ENCODE peak calls at places on chromosomes 16 and 17, in nine cellular contexts. J is endothelial cell of umbilical vein, R is BE2C, W is ascending aorta, K is foreskin fibroblast, D is fibroblast of pulmonary artery, V is stomach, S is AG10803, N is dorsolateral prefrontal cortex. C is an unnamed sample.

GRCh38 chr17:49717371-49717841 is 9.6 kb upstream of the SLC35B1 start:
- DNase-seq in J (no peak), R (no peak), W (no peak), K (no peak), D (no peak), V (peak), S (no peak), N (no peak), C (no peak)

GRCh38 chr17:49577978-49578893 is 2.6 kb downstream of the NXPH3 start:
- DNase-seq in J (no peak), R (no peak), W (no peak), K (no peak), D (no peak), V (no peak), S (no peak), N (no peak), C (no peak)

GRCh38 chr16:10578474-10579316 is 1.7 kb downstream of the EMP2 start:
- DNase-seq in J (no peak), R (no peak), W (no peak), K (peak), D (no peak), V (peak), S (no peak), N (no peak), C (no peak)

GRCh38 chr17:696412-696811 is 18.2 kb downstream of the VPS53 start:
- DNase-seq in J (no peak), R (no peak), W (no peak), K (no peak), D (no peak), V (no peak), S (no peak), N (no peak), C (no peak)

GRCh38 chr17:48011405-48012150 is 26.0 kb downstream of the COPZ2 start:
- DNase-seq in J (peak), R (peak), W (no peak), K (peak), D (no peak), V (peak), S (peak), N (no peak), C (no peak)

GRCh38 chr17:78672880-78673371 is 95.7 kb upstream of the DNAH17 start:
- DNase-seq in J (no peak), R (no peak), W (no peak), K (peak), D (no peak), V (no peak), S (no peak), N (no peak), C (no peak)

GRCh38 chr17:60170835-60171752 is 21.3 kb downstream of the CA4 start:
- DNase-seq in J (peak), R (no peak), W (no peak), K (peak), D (no peak), V (peak), S (peak), N (peak), C (no peak)

GRCh38 chr17:74268554-74268953 is 5.5 kb upstream of the DNAI2 start:
- DNase-seq in J (no peak), R (no peak), W (no peak), K (no peak), D (no peak), V (no peak), S (no peak), N (no peak), C (no peak)

GRCh38 chr16:3074860-3075545 is 9.6 kb downstream of the IL32 start:
- DNase-seq in J (no peak), R (no peak), W (no peak), K (no peak), D (no peak), V (peak), S (no peak), N (no peak), C (no peak)

GRCh38 chr17:68184816-68185436 is 62.9 kb upstream of the AMZ2 start:
- DNase-seq in J (no peak), R (no peak), W (peak), K (no peak), D (no peak), V (no peak), S (no peak), N (no peak), C (no peak)

GRCh38 chr17:30981531-30982519 is 11.0 kb downstream of the RNF135 start:
- DNase-seq in J (no peak), R (no peak), W (no peak), K (no peak), D (no peak), V (no peak), S (no peak), N (no peak), C (no peak)

GRCh38 chr16:56389554-56389953 is 35.8 kb downstream of the AMFR start:
- DNase-seq in J (no peak), R (no peak), W (no peak), K (peak), D (peak), V (no peak), S (peak), N (no peak), C (peak)

GRCh38 chr17:64183815-64184397 is 54.0 kb upstream of the ERN1 start:
- DNase-seq in J (peak), R (no peak), W (no peak), K (peak), D (no peak), V (no peak), S (peak), N (no peak), C (no peak)

GRCh38 chr17:80980397-80981061 is 11.1 kb upstream of the CHMP6 start:
- DNase-seq in J (no peak), R (no peak), W (no peak), K (peak), D (peak), V (no peak), S (peak), N (no peak), C (no peak)

GRCh38 chr17:1047177-1047885 is 50.4 kb downstream of the TIMM22 start:
- DNase-seq in J (peak), R (no peak), W (peak), K (peak), D (peak), V (no peak), S (no peak), N (no peak), C (no peak)

GRCh38 chr16:19396555-19397011 is 21.1 kb upstream of the TMC5 start:
- DNase-seq in J (no peak), R (no peak), W (no peak), K (no peak), D (no peak), V (peak), S (no peak), N (no peak), C (no peak)

GRCh38 chr17:50636145-50636803 is 1.6 kb downstream of the ABCC3 start:
- DNase-seq in J (no peak), R (no peak), W (no peak), K (peak), D (no peak), V (peak), S (no peak), N (no peak), C (no peak)

GRCh38 chr16:71479420-71479819 is 9.7 kb downstream of the ZNF19 start:
- DNase-seq in J (peak), R (peak), W (no peak), K (peak), D (peak), V (no peak), S (no peak), N (peak), C (no peak)

GRCh38 chr16:4082474-4083044 is 33.7 kb downstream of the ADCY9 start:
- DNase-seq in J (no peak), R (no peak), W (peak), K (no peak), D (no peak), V (no peak), S (no peak), N (no peak), C (no peak)

GRCh38 chr17:81676906-81677305 is 6.7 kb downstream of the ARL16 start:
- DNase-seq in J (no peak), R (no peak), W (no peak), K (no peak), D (no peak), V (no peak), S (no peak), N (no peak), C (no peak)

GRCh38 chr16:4651842-4652241 is 27.2 kb downstream of the MGRN1 start:
- DNase-seq in J (no peak), R (no peak), W (no peak), K (no peak), D (no peak), V (no peak), S (no peak), N (no peak), C (no peak)

GRCh38 chr17:65434251-65434650 is 127.2 kb downstream of the AXIN2 start:
- DNase-seq in J (no peak), R (no peak), W (no peak), K (no peak), D (no peak), V (no peak), S (peak), N (no peak), C (no peak)

GRCh38 chr17:17361543-17362511 is 58.7 kb downstream of the NT5M start:
- DNase-seq in J (no peak), R (no peak), W (peak), K (peak), D (no peak), V (no peak), S (peak), N (no peak), C (no peak)

GRCh38 chr17:71919896-71920295 is 200.9 kb upstream of the SOX9 start:
- DNase-seq in J (no peak), R (no peak), W (no peak), K (no peak), D (no peak), V (no peak), S (no peak), N (no peak), C (no peak)

GRCh38 chr17:80063815-80064585 is 27.6 kb downstream of the CCDC40 start:
- DNase-seq in J (no peak), R (no peak), W (peak), K (peak), D (peak), V (peak), S (peak), N (peak), C (no peak)

GRCh38 chr16:82819286-82819685 is 192.5 kb downstream of the CDH13 start:
- DNase-seq in J (no peak), R (no peak), W (no peak), K (no peak), D (no peak), V (no peak), S (no peak), N (no peak), C (no peak)

GRCh38 chr16:67594256-67594915 is 32.1 kb downstream of the CTCF start:
- DNase-seq in J (no peak), R (no peak), W (no peak), K (no peak), D (peak), V (no peak), S (no peak), N (no peak), C (no peak)
- H3K4me3 ChIP-seq in J (no peak), R (no peak), W (no peak), K (no peak), D (no peak), V (no peak), S (no peak), N (no peak), C (no peak)

GRCh38 chr17:42000399-42001076 is 16.7 kb downstream of the DNAJC7 start:
- DNase-seq in J (no peak), R (no peak), W (no peak), K (no peak), D (no peak), V (no peak), S (no peak), N (no peak), C (no peak)
- TF ChIP-seq CTCF in J (no peak), R (no peak), W (no peak), K (no peak), D (no peak), V (no peak), S (no peak), N (no peak), C (no peak)

DNA sequence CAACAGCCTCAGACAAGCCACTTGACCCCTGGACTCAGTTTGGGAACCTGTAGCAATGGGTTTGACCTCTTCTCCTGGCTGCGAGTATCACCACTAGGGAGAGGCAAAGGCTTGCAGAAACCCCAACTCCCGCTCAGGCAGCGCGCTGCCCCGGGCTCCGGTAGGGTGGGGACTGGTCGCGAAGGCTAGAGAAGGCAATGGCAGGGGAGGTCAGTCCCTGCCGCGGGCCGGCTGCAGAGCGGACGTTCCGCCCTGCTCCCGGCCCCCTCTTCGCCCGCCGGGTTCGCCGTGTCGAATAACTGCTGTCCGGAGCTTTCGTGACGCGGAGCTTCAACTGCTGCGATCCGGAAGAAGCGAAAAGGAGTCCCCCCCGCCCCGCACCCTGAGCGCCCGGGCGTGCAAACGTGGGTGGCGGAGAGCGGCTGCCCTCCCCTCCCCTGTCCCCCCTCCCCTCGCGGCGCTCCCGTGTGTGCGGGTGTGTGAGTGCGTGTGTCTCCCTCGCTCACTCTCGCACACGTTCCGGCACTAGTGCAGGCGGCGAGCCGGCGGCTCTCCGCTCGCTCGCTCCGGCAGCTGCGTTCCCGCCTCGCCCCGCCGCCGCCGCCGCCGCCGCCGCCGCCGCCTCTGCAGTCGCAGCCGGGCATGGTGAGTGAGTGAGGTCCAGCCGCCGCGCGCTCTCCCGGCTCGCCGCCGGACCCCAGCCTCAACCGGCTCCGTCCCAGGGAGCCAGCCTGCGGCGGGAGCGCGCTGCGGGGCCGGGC is 792 bp upstream of the SHISA6 start:
- DNase-seq in J (no peak), R (no peak), W (no peak), K (no peak), D (no peak), V (peak), S (no peak), N (peak), C (no peak)
- H3K4me3 ChIP-seq in J (no peak), R (no peak), W (peak), K (no peak), D (no peak), V (peak), S (no peak), N (peak), C (no peak)

GRCh38 chr16:9088848-9089247 is 2.6 kb upstream of the HAPSTR1 start:
- DNase-seq in J (no peak), R (no peak), W (no peak), K (no peak), D (no peak), V (no peak), S (no peak), N (no peak), C (no peak)
- TF ChIP-seq CTCF in J (no peak), R (no peak), W (no peak), K (no peak), D (no peak), V (no peak), S (no peak), N (no peak), C (no peak)

GRCh38 chr17:45784583-45785372 is 658 bp downstream of the CRHR1 start:
- DNase-seq in J (peak), R (peak), W (no peak), K (peak), D (no peak), V (peak), S (no peak), N (peak), C (no peak)
- H3K4me3 ChIP-seq in J (no peak), R (peak), W (peak), K (peak), D (peak), V (peak), S (no peak), N (peak), C (no peak)

GRCh38 chr16:77782694-77783093 is 5.7 kb upstream of the VAT1L start:
- DNase-seq in J (no peak), R (no peak), W (no peak), K (no peak), D (no peak), V (no peak), S (no peak), N (no peak), C (no peak)
- TF ChIP-seq CTCF in J (peak), R (peak), W (no peak), K (peak), D (peak), V (no peak), S (peak), N (no peak), C (peak)

GRCh38 chr16:81780350-81780749 is 1.3 kb downstream of the PLCG2 start:
- DNase-seq in J (no peak), R (no peak), W (no peak), K (no peak), D (no peak), V (no peak), S (no peak), N (no peak), C (no peak)

GRCh38 chr16:81775570-81775969 is 3.5 kb upstream of the PLCG2 start:
- DNase-seq in J (no peak), R (no peak), W (no peak), K (no peak), D (no peak), V (no peak), S (no peak), N (no peak), C (no peak)

GRCh38 chr16:81779540-81780320 is 639 bp downstream of the PLCG2 start:
- DNase-seq in J (peak), R (no peak), W (no peak), K (peak), D (peak), V (peak), S (no peak), N (no peak), C (no peak)

GRCh38 chr16:81778861-81779539 is at the start of gene PLCG2:
- DNase-seq in J (peak), R (peak), W (peak), K (peak), D (peak), V (peak), S (no peak), N (no peak), C (no peak)

GRCh38 chr16:81778231-81778630 is 860 bp upstream of the PLCG2 start:
- DNase-seq in J (no peak), R (no peak), W (no peak), K (no peak), D (no peak), V (no peak), S (no peak), N (no peak), C (no peak)
- H3K4me3 ChIP-seq in J (no peak), R (no peak), W (no peak), K (no peak), D (no peak), V (no peak), S (no peak), N (no peak), C (no peak)

GRCh38 chr17:32114536-32114935 is 27.8 kb upstream of the RHOT1 start:
- DNase-seq in J (no peak), R (no peak), W (no peak), K (no peak), D (no peak), V (no peak), S (no peak), N (no peak), C (no peak)

GRCh38 chr17:32110596-32110995 is 31.7 kb upstream of the RHOT1 start:
- DNase-seq in J (no peak), R (no peak), W (no peak), K (no peak), D (no peak), V (peak), S (no peak), N (no peak), C (no peak)

GRCh38 chr17:32112416-32112815 is 29.9 kb upstream of the RHOT1 start:
- DNase-seq in J (no peak), R (no peak), W (no peak), K (no peak), D (no peak), V (no peak), S (no peak), N (no peak), C (no peak)

GRCh38 chr17:32116937-32117336 is 25.4 kb upstream of the RHOT1 start:
- DNase-seq in J (no peak), R (no peak), W (no peak), K (no peak), D (no peak), V (no peak), S (no peak), N (no peak), C (no peak)

DNA sequence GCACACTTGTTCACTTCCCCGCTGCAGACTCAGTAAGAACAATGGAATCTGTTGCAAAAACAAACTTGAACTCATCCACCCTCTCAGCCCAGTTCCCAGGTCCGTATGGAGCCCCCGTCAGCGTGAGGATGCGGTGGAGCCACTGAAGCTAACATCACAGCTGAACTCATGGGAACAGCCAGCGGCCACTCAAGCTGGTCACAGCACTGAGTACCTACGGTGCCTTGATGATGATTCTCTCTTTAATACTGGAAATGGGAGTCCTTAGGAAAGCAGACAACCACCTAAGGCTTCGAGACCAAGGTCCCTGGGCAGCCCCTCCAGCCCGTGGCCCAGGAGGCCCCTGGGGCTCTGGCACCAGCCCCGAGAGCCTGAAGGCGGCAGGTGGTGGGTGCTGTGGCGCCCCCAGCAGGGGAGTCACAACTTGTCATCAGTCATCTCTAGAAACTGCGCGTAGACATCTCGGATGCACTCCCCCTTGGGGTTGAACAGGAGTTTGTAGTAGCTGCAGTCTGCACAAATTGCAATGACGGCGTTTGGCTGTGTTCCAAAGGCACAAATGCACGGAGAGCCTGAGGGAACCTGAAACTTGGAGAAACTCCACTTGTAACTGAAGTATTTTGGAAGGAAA is 31.0 kb upstream of the RHOT1 start:
- DNase-seq in J (peak), R (peak), W (peak), K (peak), D (peak), V (peak), S (no peak), N (peak), C (no peak)
- TF ChIP-seq CTCF in J (peak), R (peak), W (peak), K (no peak), D (peak), V (no peak), S (peak), N (no peak), C (peak)

C was measured in AG09309.